ENCODE peak calls at places on chromosomes 6 and 20, in four cellular contexts. One of them, this sample, is unnamed.

GRCh38 chr20:39036851-39037250 is 74.7 kb downstream of the DHX35 start:
- DNase-seq in pancreas: no peak
- DNase-seq in fibroblast of the aortic adventitia: no peak
- DNase-seq in BE2C: no peak
- DNase-seq in this sample: no peak

GRCh38 chr6:148329568-148330299 is 12.9 kb upstream of the SASH1 start:
- DNase-seq in pancreas: no peak
- DNase-seq in fibroblast of the aortic adventitia: peak
- DNase-seq in BE2C: no peak
- DNase-seq in this sample: peak

GRCh38 chr6:3337521-3338350 is 79.0 kb downstream of the PSMG4 start:
- DNase-seq in pancreas: no peak
- DNase-seq in fibroblast of the aortic adventitia: no peak
- DNase-seq in BE2C: no peak
- DNase-seq in this sample: no peak

GRCh38 chr6:158043586-158044524 is 62.2 kb downstream of the SYNJ2 start:
- DNase-seq in pancreas: no peak
- DNase-seq in fibroblast of the aortic adventitia: no peak
- DNase-seq in BE2C: no peak
- DNase-seq in this sample: peak

GRCh38 chr6:52731719-52732118 is 31.6 kb downstream of the GSTA2 start:
- DNase-seq in pancreas: no peak
- DNase-seq in fibroblast of the aortic adventitia: no peak
- DNase-seq in BE2C: no peak
- DNase-seq in this sample: no peak

GRCh38 chr6:85110943-85111342 is 338.9 kb upstream of the NT5E start:
- DNase-seq in pancreas: no peak
- DNase-seq in fibroblast of the aortic adventitia: no peak
- DNase-seq in BE2C: no peak
- DNase-seq in this sample: no peak

GRCh38 chr6:85920782-85921181 is 278.1 kb upstream of the SYNCRIP start:
- DNase-seq in pancreas: peak
- DNase-seq in fibroblast of the aortic adventitia: no peak
- DNase-seq in BE2C: no peak
- DNase-seq in this sample: no peak

GRCh38 chr6:56495654-56496053 is 147.0 kb downstream of the DST start:
- DNase-seq in pancreas: no peak
- DNase-seq in fibroblast of the aortic adventitia: no peak
- DNase-seq in BE2C: no peak
- DNase-seq in this sample: no peak

GRCh38 chr6:43709654-43710303 is 22.2 kb upstream of the MRPS18A start:
- DNase-seq in pancreas: no peak
- DNase-seq in fibroblast of the aortic adventitia: peak
- DNase-seq in BE2C: no peak
- DNase-seq in this sample: no peak

GRCh38 chr6:39881851-39882566 is 52.3 kb downstream of the MOCS1 start:
- DNase-seq in pancreas: no peak
- DNase-seq in fibroblast of the aortic adventitia: peak
- DNase-seq in BE2C: no peak
- DNase-seq in this sample: peak

GRCh38 chr6:146336200-146336599 is 207.4 kb upstream of the RAB32 start:
- DNase-seq in pancreas: no peak
- DNase-seq in fibroblast of the aortic adventitia: peak
- DNase-seq in BE2C: no peak
- DNase-seq in this sample: no peak

GRCh38 chr6:39143238-39143930 is 28.4 kb upstream of the SAYSD1 start:
- DNase-seq in pancreas: no peak
- DNase-seq in fibroblast of the aortic adventitia: peak
- DNase-seq in BE2C: no peak
- DNase-seq in this sample: no peak

GRCh38 chr20:37797669-37798175 is 103.9 kb downstream of the CTNNBL1 start:
- DNase-seq in pancreas: no peak
- DNase-seq in fibroblast of the aortic adventitia: no peak
- DNase-seq in BE2C: no peak
- DNase-seq in this sample: no peak

GRCh38 chr6:5132741-5133140 is 47.6 kb downstream of the PPP1R3G start:
- DNase-seq in pancreas: no peak
- DNase-seq in fibroblast of the aortic adventitia: peak
- DNase-seq in BE2C: no peak
- DNase-seq in this sample: peak

GRCh38 chr20:59363094-59363493 is 62.7 kb downstream of the EDN3 start:
- DNase-seq in pancreas: no peak
- DNase-seq in fibroblast of the aortic adventitia: no peak
- DNase-seq in BE2C: no peak
- DNase-seq in this sample: no peak

GRCh38 chr20:17493173-17493572 is 38.0 kb downstream of the BFSP1 start:
- DNase-seq in pancreas: no peak
- DNase-seq in fibroblast of the aortic adventitia: no peak
- DNase-seq in BE2C: no peak
- DNase-seq in this sample: no peak

GRCh38 chr6:168905451-168906090 is 348.1 kb downstream of the THBS2 start:
- DNase-seq in pancreas: no peak
- DNase-seq in fibroblast of the aortic adventitia: no peak
- DNase-seq in BE2C: no peak
- DNase-seq in this sample: peak

GRCh38 chr6:128209771-128210170 is 308.9 kb upstream of the THEMIS start:
- DNase-seq in pancreas: no peak
- DNase-seq in fibroblast of the aortic adventitia: peak
- DNase-seq in BE2C: no peak
- DNase-seq in this sample: peak

GRCh38 chr6:56374841-56375369 is 127.5 kb upstream of the COL21A1 start:
- DNase-seq in pancreas: no peak
- DNase-seq in fibroblast of the aortic adventitia: peak
- DNase-seq in BE2C: no peak
- DNase-seq in this sample: peak

GRCh38 chr6:56312049-56312448 is 64.7 kb upstream of the COL21A1 start:
- DNase-seq in pancreas: no peak
- DNase-seq in fibroblast of the aortic adventitia: no peak
- DNase-seq in BE2C: no peak
- DNase-seq in this sample: no peak

DNA sequence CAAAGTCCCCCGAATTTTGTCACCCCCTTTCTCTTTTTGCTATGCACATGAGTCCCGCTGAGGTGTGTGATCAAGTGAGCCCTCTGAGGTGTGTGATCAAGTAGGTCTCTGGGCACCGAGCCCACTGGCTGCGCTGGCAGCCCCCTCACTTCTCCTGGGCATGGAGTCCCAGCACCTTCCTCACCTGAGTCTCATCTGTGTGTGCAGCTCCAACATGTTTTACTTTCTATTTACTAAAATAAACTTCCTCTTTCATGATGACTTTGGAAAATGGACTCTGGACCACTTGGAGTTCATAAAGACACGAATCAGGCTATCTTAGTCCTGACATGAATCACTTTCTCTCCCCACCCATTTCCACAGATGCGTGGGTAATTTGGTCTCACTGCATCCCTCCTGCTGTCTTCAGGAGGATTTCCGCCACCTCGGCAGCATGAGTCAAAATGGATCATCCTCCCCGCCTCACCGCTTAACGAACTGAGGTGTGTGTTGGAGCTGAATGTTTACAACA is 39.8 kb downstream of the PRDM1 start:
- DNase-seq in pancreas: no peak
- DNase-seq in fibroblast of the aortic adventitia: no peak
- DNase-seq in BE2C: no peak
- DNase-seq in this sample: no peak
- H3K4me3 ChIP-seq in pancreas: no peak
- H3K4me3 ChIP-seq in fibroblast of the aortic adventitia: no peak
- H3K4me3 ChIP-seq in BE2C: no peak
- H3K4me3 ChIP-seq in this sample: no peak

GRCh38 chr6:129981598-129981997 is 36.8 kb upstream of the L3MBTL3 start:
- DNase-seq in pancreas: no peak
- DNase-seq in fibroblast of the aortic adventitia: peak
- DNase-seq in BE2C: no peak
- DNase-seq in this sample: no peak
- TF ChIP-seq CTCF in pancreas: no peak
- TF ChIP-seq CTCF in fibroblast of the aortic adventitia: no peak
- TF ChIP-seq CTCF in BE2C: no peak
- TF ChIP-seq CTCF in this sample: no peak

DNA sequence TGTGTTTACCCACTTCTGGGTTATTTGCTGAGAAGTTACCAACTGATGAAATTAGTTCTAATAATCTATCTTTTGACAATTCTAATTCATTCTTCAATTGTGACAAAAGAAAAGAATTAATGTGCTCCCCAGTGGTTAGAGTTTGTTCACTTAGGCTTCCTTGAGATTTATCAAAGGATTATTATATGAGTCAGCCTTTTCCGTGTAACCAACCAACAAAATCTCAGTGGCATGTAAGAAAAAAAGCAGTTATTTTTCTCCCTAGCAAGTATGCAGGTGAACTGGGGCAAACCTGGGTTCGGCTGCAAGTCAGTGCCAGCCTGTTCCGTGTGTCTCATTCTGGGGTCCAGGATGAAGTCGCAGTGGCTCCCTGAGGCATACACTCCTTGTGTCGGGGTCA is 28.8 kb upstream of the HIVEP1 start:
- DNase-seq in pancreas: no peak
- DNase-seq in fibroblast of the aortic adventitia: no peak
- DNase-seq in BE2C: no peak
- DNase-seq in this sample: no peak
- H3K4me3 ChIP-seq in pancreas: no peak
- H3K4me3 ChIP-seq in fibroblast of the aortic adventitia: no peak
- H3K4me3 ChIP-seq in BE2C: no peak
- H3K4me3 ChIP-seq in this sample: no peak

GRCh38 chr20:44068311-44068710 is 118.7 kb downstream of the JPH2 start:
- DNase-seq in pancreas: no peak
- DNase-seq in fibroblast of the aortic adventitia: no peak
- DNase-seq in BE2C: no peak
- DNase-seq in this sample: no peak
- TF ChIP-seq CTCF in pancreas: no peak
- TF ChIP-seq CTCF in fibroblast of the aortic adventitia: no peak
- TF ChIP-seq CTCF in BE2C: peak
- TF ChIP-seq CTCF in this sample: no peak

DNA sequence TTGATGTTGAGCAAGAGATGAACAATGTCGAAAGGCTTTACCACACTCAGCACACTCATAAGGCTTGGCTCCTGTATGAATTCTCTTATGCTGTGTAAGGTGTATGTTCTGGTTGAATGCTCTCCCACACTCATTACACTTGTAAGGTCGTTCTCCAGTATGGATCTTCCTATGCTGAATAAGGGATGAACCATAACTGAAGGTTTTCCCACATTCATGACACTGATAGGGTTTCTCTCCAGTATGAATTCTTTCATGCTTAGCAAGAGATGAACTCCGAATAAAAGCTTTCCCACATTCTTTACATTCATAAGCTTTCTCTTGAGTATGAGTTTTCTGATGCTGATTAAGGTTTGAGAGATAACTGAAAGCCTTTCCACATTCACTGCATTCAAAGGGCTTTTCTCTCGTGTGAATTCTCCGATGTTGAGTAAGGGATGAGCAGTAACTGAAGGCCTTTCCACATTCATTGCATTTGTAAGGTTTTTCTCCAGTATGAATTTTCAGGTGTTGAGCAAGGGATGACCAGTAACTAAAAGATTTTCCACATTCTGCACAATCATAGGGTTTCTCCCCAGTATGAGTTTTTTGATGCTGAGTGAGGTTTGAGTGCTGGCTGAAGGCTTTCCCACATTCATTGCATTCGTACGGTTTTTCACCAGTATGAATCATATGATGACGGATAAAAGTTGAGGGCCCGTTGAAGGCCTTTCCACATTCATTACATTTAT is 21.1 kb downstream of the ZNF184 start:
- DNase-seq in pancreas: no peak
- DNase-seq in fibroblast of the aortic adventitia: no peak
- DNase-seq in BE2C: no peak
- DNase-seq in this sample: no peak
- H3K4me3 ChIP-seq in pancreas: no peak
- H3K4me3 ChIP-seq in fibroblast of the aortic adventitia: no peak
- H3K4me3 ChIP-seq in BE2C: no peak
- H3K4me3 ChIP-seq in this sample: no peak

DNA sequence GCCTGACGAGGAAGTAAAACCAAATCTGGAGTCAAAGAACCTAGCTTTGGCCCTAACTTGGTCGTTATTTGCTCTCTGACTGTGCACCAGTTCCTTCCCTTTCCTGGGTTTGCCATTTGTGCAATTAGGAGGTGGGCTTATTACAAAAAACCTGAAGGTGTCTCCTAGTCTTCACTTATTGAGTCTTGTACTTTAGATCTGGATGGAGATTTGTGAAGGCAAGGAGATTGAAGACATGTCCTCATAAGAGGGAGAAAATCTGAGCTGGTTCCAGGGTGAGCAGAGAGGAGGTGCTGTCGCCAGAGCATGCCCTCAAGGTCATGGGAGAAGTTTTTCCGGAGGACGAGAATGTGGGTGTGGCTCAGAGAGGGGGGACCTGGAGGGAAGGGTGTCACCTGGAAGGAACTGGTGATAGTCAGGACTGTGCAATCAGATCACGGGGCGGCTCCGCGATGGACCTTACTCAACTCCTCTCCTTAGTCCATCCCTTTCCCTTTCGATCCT is 703 bp upstream of the ACSS2 start:
- DNase-seq in pancreas: no peak
- DNase-seq in fibroblast of the aortic adventitia: no peak
- DNase-seq in BE2C: no peak
- DNase-seq in this sample: no peak
- TF ChIP-seq CTCF in pancreas: no peak
- TF ChIP-seq CTCF in fibroblast of the aortic adventitia: peak
- TF ChIP-seq CTCF in BE2C: peak
- TF ChIP-seq CTCF in this sample: peak

DNA sequence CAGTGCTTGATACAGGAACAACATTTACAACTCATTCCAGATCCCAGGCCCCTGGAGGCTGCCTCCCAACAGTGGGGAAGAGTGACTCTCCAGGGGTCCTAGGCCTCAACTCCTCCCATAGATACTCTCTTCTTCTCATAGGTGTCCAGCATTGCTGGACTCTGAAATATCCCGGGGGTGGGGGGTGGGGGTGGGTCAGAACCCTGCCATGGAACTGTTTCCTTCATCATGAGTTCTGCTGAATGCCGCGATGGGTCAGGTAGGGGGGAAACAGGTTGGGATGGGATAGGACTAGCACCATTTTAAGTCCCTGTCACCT is 4.2 kb downstream of the PIM1 start:
- DNase-seq in pancreas: no peak
- DNase-seq in fibroblast of the aortic adventitia: no peak
- DNase-seq in BE2C: no peak
- DNase-seq in this sample: no peak
- H3K4me3 ChIP-seq in pancreas: peak
- H3K4me3 ChIP-seq in fibroblast of the aortic adventitia: peak
- H3K4me3 ChIP-seq in BE2C: no peak
- H3K4me3 ChIP-seq in this sample: no peak

This sample was measured in AG10803.